ENCODE peak calls at places on chromosomes 1 and 21, in nine cellular contexts. One of them, this sample, is unnamed.
A peak's percentile ranks its signal among the peaks of the same experiment; 100 is the strongest.

GRCh38 chr1:94560333-94560732 is 18.8 kb upstream of the F3 start:
- DNase-seq in hepatocyte: no peak
- DNase-seq in esophagus squamous epithelium: no peak
- DNase-seq in endodermal cell: no peak
- DNase-seq in A673: no peak
- DNase-seq in tibial nerve: no peak
- DNase-seq in CD4-positive, CD25-positive, alpha-beta regulatory T cell: no peak
- DNase-seq in suprapubic skin: no peak
- DNase-seq in sigmoid colon: no peak
- DNase-seq in this sample: no peak

GRCh38 chr1:21916447-21917240 is 20.5 kb downstream of the HSPG2 start:
- DNase-seq in tibial nerve: no peak
- DNase-seq in hepatocyte: no peak
- DNase-seq in A673: no peak
- DNase-seq in endodermal cell: no peak
- DNase-seq in sigmoid colon: no peak
- DNase-seq in CD4-positive, CD25-positive, alpha-beta regulatory T cell: no peak
- DNase-seq in suprapubic skin: no peak
- DNase-seq in esophagus squamous epithelium: no peak
- DNase-seq in this sample: no peak

GRCh38 chr1:193631306-193631705 is 444.9 kb upstream of the B3GALT2 start:
- DNase-seq in endodermal cell: no peak
- DNase-seq in hepatocyte: no peak
- DNase-seq in suprapubic skin: no peak
- DNase-seq in CD4-positive, CD25-positive, alpha-beta regulatory T cell: no peak
- DNase-seq in esophagus squamous epithelium: no peak
- DNase-seq in tibial nerve: no peak
- DNase-seq in sigmoid colon: no peak
- DNase-seq in A673: no peak
- DNase-seq in this sample: no peak

GRCh38 chr1:107689157-107689556 is 275.8 kb downstream of the VAV3 start:
- DNase-seq in A673: no peak
- DNase-seq in hepatocyte: peak; percentile 61
- DNase-seq in sigmoid colon: peak; percentile 78
- DNase-seq in suprapubic skin: no peak
- DNase-seq in esophagus squamous epithelium: no peak
- DNase-seq in CD4-positive, CD25-positive, alpha-beta regulatory T cell: no peak
- DNase-seq in endodermal cell: peak; percentile 52
- DNase-seq in tibial nerve: no peak
- DNase-seq in this sample: no peak

GRCh38 chr1:68213843-68214242 is 18.5 kb downstream of the WLS start:
- DNase-seq in sigmoid colon: peak; percentile 97
- DNase-seq in endodermal cell: no peak
- DNase-seq in A673: peak; percentile 96
- DNase-seq in suprapubic skin: peak; percentile 89
- DNase-seq in tibial nerve: peak; percentile 83
- DNase-seq in hepatocyte: peak; percentile 68
- DNase-seq in esophagus squamous epithelium: no peak
- DNase-seq in CD4-positive, CD25-positive, alpha-beta regulatory T cell: no peak
- DNase-seq in this sample: no peak

GRCh38 chr1:225817611-225818061 is 7.7 kb downstream of the EPHX1 start:
- DNase-seq in endodermal cell: peak; percentile 77
- DNase-seq in tibial nerve: peak; percentile 72
- DNase-seq in A673: peak; percentile 29
- DNase-seq in hepatocyte: no peak
- DNase-seq in sigmoid colon: peak; percentile 93
- DNase-seq in esophagus squamous epithelium: no peak
- DNase-seq in CD4-positive, CD25-positive, alpha-beta regulatory T cell: peak; percentile 24
- DNase-seq in suprapubic skin: peak; percentile 88
- DNase-seq in this sample: no peak

GRCh38 chr1:219460561-219461511 is 152.1 kb downstream of the ZC3H11B start:
- DNase-seq in tibial nerve: no peak
- DNase-seq in A673: no peak
- DNase-seq in hepatocyte: no peak
- DNase-seq in CD4-positive, CD25-positive, alpha-beta regulatory T cell: no peak
- DNase-seq in esophagus squamous epithelium: no peak
- DNase-seq in sigmoid colon: no peak
- DNase-seq in endodermal cell: no peak
- DNase-seq in suprapubic skin: no peak
- DNase-seq in this sample: no peak

GRCh38 chr1:111707906-111708305 is 31.3 kb downstream of the INKA2 start:
- DNase-seq in esophagus squamous epithelium: no peak
- DNase-seq in CD4-positive, CD25-positive, alpha-beta regulatory T cell: no peak
- DNase-seq in A673: no peak
- DNase-seq in sigmoid colon: no peak
- DNase-seq in hepatocyte: no peak
- DNase-seq in tibial nerve: no peak
- DNase-seq in endodermal cell: no peak
- DNase-seq in suprapubic skin: no peak
- DNase-seq in this sample: no peak

GRCh38 chr1:24957016-24957807 is 27.1 kb upstream of the RUNX3 start:
- DNase-seq in CD4-positive, CD25-positive, alpha-beta regulatory T cell: no peak
- DNase-seq in tibial nerve: no peak
- DNase-seq in sigmoid colon: peak; percentile 46
- DNase-seq in suprapubic skin: no peak
- DNase-seq in hepatocyte: no peak
- DNase-seq in A673: no peak
- DNase-seq in esophagus squamous epithelium: no peak
- DNase-seq in endodermal cell: no peak
- DNase-seq in this sample: no peak

GRCh38 chr1:8597455-8597854 is 220.0 kb downstream of the RERE start:
- DNase-seq in A673: no peak
- DNase-seq in CD4-positive, CD25-positive, alpha-beta regulatory T cell: no peak
- DNase-seq in hepatocyte: no peak
- DNase-seq in esophagus squamous epithelium: no peak
- DNase-seq in tibial nerve: no peak
- DNase-seq in endodermal cell: no peak
- DNase-seq in suprapubic skin: no peak
- DNase-seq in sigmoid colon: no peak
- DNase-seq in this sample: no peak

GRCh38 chr1:227942021-227942715 is 5.6 kb downstream of the WNT9A start:
- DNase-seq in tibial nerve: no peak
- DNase-seq in esophagus squamous epithelium: no peak
- DNase-seq in hepatocyte: no peak
- DNase-seq in A673: no peak
- DNase-seq in suprapubic skin: peak; percentile 55
- DNase-seq in endodermal cell: peak; percentile 75
- DNase-seq in sigmoid colon: peak; percentile 68
- DNase-seq in CD4-positive, CD25-positive, alpha-beta regulatory T cell: no peak
- DNase-seq in this sample: no peak

GRCh38 chr1:11735531-11735853 is 444 bp upstream of the AGTRAP start:
- DNase-seq in esophagus squamous epithelium: no peak
- DNase-seq in tibial nerve: no peak
- DNase-seq in CD4-positive, CD25-positive, alpha-beta regulatory T cell: no peak
- DNase-seq in suprapubic skin: no peak
- DNase-seq in sigmoid colon: no peak
- DNase-seq in A673: no peak
- DNase-seq in endodermal cell: no peak
- DNase-seq in hepatocyte: no peak
- DNase-seq in this sample: no peak

GRCh38 chr1:206717237-206717989 is 32.7 kb downstream of the MAPKAPK2 start:
- DNase-seq in esophagus squamous epithelium: no peak
- DNase-seq in CD4-positive, CD25-positive, alpha-beta regulatory T cell: peak; percentile 28
- DNase-seq in endodermal cell: no peak
- DNase-seq in suprapubic skin: peak; percentile 34
- DNase-seq in sigmoid colon: peak; percentile 69
- DNase-seq in tibial nerve: no peak
- DNase-seq in A673: no peak
- DNase-seq in hepatocyte: no peak
- DNase-seq in this sample: no peak
- H3K4me3 ChIP-seq in esophagus squamous epithelium: no peak overlapping the region
- H3K4me3 ChIP-seq in CD4-positive, CD25-positive, alpha-beta regulatory T cell: peak overlapping the region; percentile 72
- H3K4me3 ChIP-seq in endodermal cell: no peak overlapping the region
- H3K4me3 ChIP-seq in suprapubic skin: no peak overlapping the region
- H3K4me3 ChIP-seq in sigmoid colon: no peak overlapping the region
- H3K4me3 ChIP-seq in tibial nerve: no peak overlapping the region
- H3K4me3 ChIP-seq in A673: no peak overlapping the region
- H3K4me3 ChIP-seq in hepatocyte: no peak overlapping the region
- H3K4me3 ChIP-seq in this sample: no peak overlapping the region

DNA sequence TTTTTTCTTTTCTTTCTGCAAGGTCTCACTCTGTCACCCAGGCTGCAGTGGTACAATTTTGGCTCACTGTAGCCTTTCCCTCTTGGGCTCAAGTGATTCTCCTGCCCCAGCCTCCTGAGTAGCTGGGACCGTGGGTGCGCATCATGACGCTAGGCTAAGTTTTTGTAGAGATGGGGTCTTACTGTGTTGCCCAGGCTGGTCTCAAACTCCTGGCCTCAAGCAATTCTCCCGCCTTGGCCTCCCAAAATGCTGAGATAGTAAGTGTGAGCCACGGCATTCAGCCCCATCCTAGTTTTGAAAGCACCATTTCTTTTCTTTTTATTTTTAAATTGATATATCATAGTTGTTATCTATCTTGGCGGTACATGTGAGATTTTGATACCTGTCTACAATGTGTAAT is 140.6 kb downstream of the GALNT2 start:
- DNase-seq in hepatocyte: no peak
- DNase-seq in CD4-positive, CD25-positive, alpha-beta regulatory T cell: no peak
- DNase-seq in endodermal cell: no peak
- DNase-seq in sigmoid colon: no peak
- DNase-seq in esophagus squamous epithelium: no peak
- DNase-seq in A673: no peak
- DNase-seq in tibial nerve: no peak
- DNase-seq in suprapubic skin: no peak
- DNase-seq in this sample: no peak
- H3K4me1 ChIP-seq in hepatocyte: peaks cover 19% of the 10 kb centered on the region
- H3K4me1 ChIP-seq in CD4-positive, CD25-positive, alpha-beta regulatory T cell: peaks cover 23% of the 10 kb centered on the region
- H3K4me1 ChIP-seq in endodermal cell: peaks cover 37% of the 10 kb centered on the region
- H3K4me1 ChIP-seq in sigmoid colon: no peaks in the 10 kb centered on the region
- H3K4me1 ChIP-seq in esophagus squamous epithelium: peaks cover 19% of the 10 kb centered on the region
- H3K4me1 ChIP-seq in A673: peaks cover 56% of the 10 kb centered on the region
- H3K4me1 ChIP-seq in tibial nerve: peaks cover 28% of the 10 kb centered on the region
- H3K4me1 ChIP-seq in suprapubic skin: peaks cover 16% of the 10 kb centered on the region
- H3K4me1 ChIP-seq in this sample: no peaks in the 10 kb centered on the region

GRCh38 chr1:204829133-204829532 is 41.5 kb upstream of the NFASC start:
- DNase-seq in A673: no peak
- DNase-seq in CD4-positive, CD25-positive, alpha-beta regulatory T cell: no peak
- DNase-seq in esophagus squamous epithelium: no peak
- DNase-seq in endodermal cell: peak; percentile 64
- DNase-seq in sigmoid colon: no peak
- DNase-seq in suprapubic skin: no peak
- DNase-seq in hepatocyte: no peak
- DNase-seq in tibial nerve: no peak
- DNase-seq in this sample: no peak
- H3K4me3 ChIP-seq in A673: no peak overlapping the region
- H3K4me3 ChIP-seq in CD4-positive, CD25-positive, alpha-beta regulatory T cell: no peak overlapping the region
- H3K4me3 ChIP-seq in esophagus squamous epithelium: peak overlapping the region; percentile 54
- H3K4me3 ChIP-seq in endodermal cell: peak overlapping the region; percentile 85
- H3K4me3 ChIP-seq in sigmoid colon: peak overlapping the region; percentile 63
- H3K4me3 ChIP-seq in suprapubic skin: peak overlapping the region; percentile 44
- H3K4me3 ChIP-seq in hepatocyte: no peak overlapping the region
- H3K4me3 ChIP-seq in tibial nerve: peak overlapping the region; percentile 54
- H3K4me3 ChIP-seq in this sample: no peak overlapping the region

GRCh38 chr21:45417256-45417950 is 12.4 kb downstream of the COL18A1 start:
- DNase-seq in suprapubic skin: no peak
- DNase-seq in A673: no peak
- DNase-seq in endodermal cell: peak; percentile 52
- DNase-seq in CD4-positive, CD25-positive, alpha-beta regulatory T cell: no peak
- DNase-seq in hepatocyte: peak; percentile 3
- DNase-seq in sigmoid colon: peak; percentile 60
- DNase-seq in esophagus squamous epithelium: no peak
- DNase-seq in tibial nerve: no peak
- DNase-seq in this sample: no peak

GRCh38 chr21:45415943-45416611 is 11.1 kb downstream of the COL18A1 start:
- DNase-seq in hepatocyte: peak; percentile 3
- DNase-seq in CD4-positive, CD25-positive, alpha-beta regulatory T cell: no peak
- DNase-seq in suprapubic skin: no peak
- DNase-seq in tibial nerve: no peak
- DNase-seq in endodermal cell: peak; percentile 47
- DNase-seq in A673: no peak
- DNase-seq in esophagus squamous epithelium: no peak
- DNase-seq in sigmoid colon: peak; percentile 63
- DNase-seq in this sample: no peak

GRCh38 chr21:45415188-45415942 is 10.4 kb downstream of the COL18A1 start:
- DNase-seq in esophagus squamous epithelium: no peak
- DNase-seq in hepatocyte: no peak
- DNase-seq in A673: no peak
- DNase-seq in endodermal cell: peak; percentile 39
- DNase-seq in tibial nerve: no peak
- DNase-seq in suprapubic skin: no peak
- DNase-seq in sigmoid colon: peak; percentile 61
- DNase-seq in CD4-positive, CD25-positive, alpha-beta regulatory T cell: no peak
- DNase-seq in this sample: no peak

GRCh38 chr21:45417951-45418300 is 13.0 kb downstream of the COL18A1 start:
- DNase-seq in suprapubic skin: no peak
- DNase-seq in CD4-positive, CD25-positive, alpha-beta regulatory T cell: no peak
- DNase-seq in sigmoid colon: no peak
- DNase-seq in A673: no peak
- DNase-seq in endodermal cell: peak; percentile 31
- DNase-seq in hepatocyte: peak; percentile 5
- DNase-seq in esophagus squamous epithelium: no peak
- DNase-seq in tibial nerve: no peak
- DNase-seq in this sample: no peak

GRCh38 chr21:45416619-45417018 is 11.7 kb downstream of the COL18A1 start:
- DNase-seq in hepatocyte: peak; percentile 4
- DNase-seq in tibial nerve: no peak
- DNase-seq in A673: no peak
- DNase-seq in endodermal cell: peak; percentile 75
- DNase-seq in suprapubic skin: no peak
- DNase-seq in CD4-positive, CD25-positive, alpha-beta regulatory T cell: no peak
- DNase-seq in sigmoid colon: peak; percentile 41
- DNase-seq in esophagus squamous epithelium: no peak
- DNase-seq in this sample: no peak
- H3K4me1 ChIP-seq in hepatocyte: peaks cover 15% of the 10 kb centered on the region
- H3K4me1 ChIP-seq in tibial nerve: no peaks in the 10 kb centered on the region
- H3K4me1 ChIP-seq in A673: no peaks in the 10 kb centered on the region
- H3K4me1 ChIP-seq in endodermal cell: peaks cover 5% of the 10 kb centered on the region
- H3K4me1 ChIP-seq in suprapubic skin: peaks cover 29% of the 10 kb centered on the region
- H3K4me1 ChIP-seq in CD4-positive, CD25-positive, alpha-beta regulatory T cell: no peaks in the 10 kb centered on the region
- H3K4me1 ChIP-seq in sigmoid colon: peaks cover 19% of the 10 kb centered on the region
- H3K4me1 ChIP-seq in esophagus squamous epithelium: peaks cover 18% of the 10 kb centered on the region
- H3K4me1 ChIP-seq in this sample: no peaks in the 10 kb centered on the region

DNA sequence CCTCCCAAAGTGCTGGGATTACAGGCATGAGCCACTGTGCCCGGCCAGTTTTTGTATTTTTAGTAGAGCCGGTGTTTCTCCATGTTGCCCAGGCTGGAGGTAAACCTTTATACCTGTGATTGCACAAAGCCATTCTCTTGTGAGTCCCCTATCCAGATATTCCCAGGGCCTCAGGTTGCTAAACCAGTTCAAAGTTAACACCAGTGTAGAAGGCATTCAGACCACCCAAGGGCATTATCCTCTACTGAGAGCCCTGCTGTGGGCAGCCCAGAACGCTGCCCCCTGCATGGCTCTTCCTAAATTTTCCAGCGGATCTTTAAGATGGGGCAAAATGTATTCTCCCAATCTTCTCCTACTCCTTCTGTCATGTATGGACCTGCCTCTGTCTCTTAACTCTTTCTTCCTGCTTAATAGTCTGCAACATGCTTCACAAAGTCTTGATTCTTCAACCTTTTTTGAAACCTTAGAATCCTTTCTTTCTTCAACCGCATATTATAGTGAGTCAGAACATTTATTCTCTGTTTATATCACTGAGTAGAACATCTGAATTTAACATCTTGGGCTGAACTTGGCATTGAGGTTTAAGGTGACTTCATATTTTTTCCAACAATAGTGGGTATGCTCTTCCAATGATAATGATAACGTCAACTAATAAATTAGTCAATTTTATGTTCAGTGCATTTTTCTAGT is 36.0 kb downstream of the UBE4B start:
- DNase-seq in tibial nerve: no peak
- DNase-seq in sigmoid colon: no peak
- DNase-seq in esophagus squamous epithelium: no peak
- DNase-seq in CD4-positive, CD25-positive, alpha-beta regulatory T cell: no peak
- DNase-seq in endodermal cell: no peak
- DNase-seq in suprapubic skin: no peak
- DNase-seq in A673: no peak
- DNase-seq in hepatocyte: no peak
- DNase-seq in this sample: no peak
- H3K4me3 ChIP-seq in tibial nerve: no peak overlapping the region
- H3K4me3 ChIP-seq in sigmoid colon: no peak overlapping the region
- H3K4me3 ChIP-seq in esophagus squamous epithelium: no peak overlapping the region
- H3K4me3 ChIP-seq in CD4-positive, CD25-positive, alpha-beta regulatory T cell: no peak overlapping the region
- H3K4me3 ChIP-seq in endodermal cell: no peak overlapping the region
- H3K4me3 ChIP-seq in suprapubic skin: no peak overlapping the region
- H3K4me3 ChIP-seq in A673: no peak overlapping the region
- H3K4me3 ChIP-seq in hepatocyte: no peak overlapping the region
- H3K4me3 ChIP-seq in this sample: no peak overlapping the region

This sample was measured in effector memory CD4-positive, alpha-beta T cell.